ENCODE peak calls at places on chromosomes 7 and 10, in five cellular contexts. One of them, this sample, is unnamed.

GRCh38 chr7:96547371-96547811 is 162.3 kb downstream of the SEM1 start:
- DNase-seq in Peyer's patch: no peak
- DNase-seq in heart left ventricle: no peak
- DNase-seq in right lobe of liver: no peak
- DNase-seq in stomach: no peak
- DNase-seq in this sample: no peak

GRCh38 chr10:47405829-47406547 is 21.9 kb upstream of the ZNF488 start:
- DNase-seq in heart left ventricle: no peak
- DNase-seq in stomach: no peak
- DNase-seq in Peyer's patch: no peak
- DNase-seq in right lobe of liver: no peak
- DNase-seq in this sample: peak

GRCh38 chr7:146654048-146654447 is 537.4 kb downstream of the CNTNAP2 start:
- DNase-seq in stomach: no peak
- DNase-seq in heart left ventricle: no peak
- DNase-seq in right lobe of liver: no peak
- DNase-seq in Peyer's patch: no peak
- DNase-seq in this sample: no peak

GRCh38 chr7:12951397-12951801 is 264.0 kb downstream of the ARL4A start:
- DNase-seq in right lobe of liver: no peak
- DNase-seq in heart left ventricle: no peak
- DNase-seq in stomach: no peak
- DNase-seq in Peyer's patch: no peak
- DNase-seq in this sample: no peak

GRCh38 chr7:90579181-90579688 is 16.9 kb upstream of the CDK14 start:
- DNase-seq in right lobe of liver: no peak
- DNase-seq in Peyer's patch: no peak
- DNase-seq in stomach: no peak
- DNase-seq in heart left ventricle: no peak
- DNase-seq in this sample: no peak

GRCh38 chr10:90930070-90930837 is 9.4 kb upstream of the ANKRD1 start:
- DNase-seq in right lobe of liver: no peak
- DNase-seq in Peyer's patch: no peak
- DNase-seq in stomach: no peak
- DNase-seq in heart left ventricle: peak
- DNase-seq in this sample: no peak

GRCh38 chr7:3953946-3954345 is 652.9 kb downstream of the SDK1 start:
- DNase-seq in heart left ventricle: no peak
- DNase-seq in right lobe of liver: no peak
- DNase-seq in stomach: no peak
- DNase-seq in Peyer's patch: no peak
- DNase-seq in this sample: no peak

GRCh38 chr10:35336921-35337741 is 822 bp downstream of the CCNY start:
- DNase-seq in Peyer's patch: peak
- DNase-seq in stomach: peak
- DNase-seq in heart left ventricle: peak
- DNase-seq in right lobe of liver: peak
- DNase-seq in this sample: no peak

GRCh38 chr10:66925896-66926719 is at the start of gene LRRTM3:
- DNase-seq in right lobe of liver: peak
- DNase-seq in heart left ventricle: peak
- DNase-seq in stomach: peak
- DNase-seq in Peyer's patch: no peak
- DNase-seq in this sample: no peak

GRCh38 chr7:45001138-45001694 is 1.2 kb downstream of the CCM2 start:
- DNase-seq in right lobe of liver: peak
- DNase-seq in Peyer's patch: peak
- DNase-seq in stomach: no peak
- DNase-seq in heart left ventricle: peak
- DNase-seq in this sample: no peak

GRCh38 chr7:83882551-83882950 is 233.6 kb upstream of the SEMA3E start:
- DNase-seq in heart left ventricle: no peak
- DNase-seq in stomach: no peak
- DNase-seq in right lobe of liver: no peak
- DNase-seq in Peyer's patch: no peak
- DNase-seq in this sample: no peak

GRCh38 chr10:45280113-45280512 is 35.3 kb downstream of the OR13A1 start:
- DNase-seq in heart left ventricle: peak
- DNase-seq in right lobe of liver: no peak
- DNase-seq in stomach: peak
- DNase-seq in Peyer's patch: no peak
- DNase-seq in this sample: no peak

GRCh38 chr7:36190447-36191291 is 37.6 kb downstream of the EEPD1 start:
- DNase-seq in Peyer's patch: no peak
- DNase-seq in heart left ventricle: no peak
- DNase-seq in stomach: no peak
- DNase-seq in right lobe of liver: no peak
- DNase-seq in this sample: no peak

GRCh38 chr7:157875230-157876179 is 538.7 kb downstream of the DNAJB6 start:
- DNase-seq in heart left ventricle: no peak
- DNase-seq in right lobe of liver: no peak
- DNase-seq in Peyer's patch: no peak
- DNase-seq in stomach: peak
- DNase-seq in this sample: no peak

DNA sequence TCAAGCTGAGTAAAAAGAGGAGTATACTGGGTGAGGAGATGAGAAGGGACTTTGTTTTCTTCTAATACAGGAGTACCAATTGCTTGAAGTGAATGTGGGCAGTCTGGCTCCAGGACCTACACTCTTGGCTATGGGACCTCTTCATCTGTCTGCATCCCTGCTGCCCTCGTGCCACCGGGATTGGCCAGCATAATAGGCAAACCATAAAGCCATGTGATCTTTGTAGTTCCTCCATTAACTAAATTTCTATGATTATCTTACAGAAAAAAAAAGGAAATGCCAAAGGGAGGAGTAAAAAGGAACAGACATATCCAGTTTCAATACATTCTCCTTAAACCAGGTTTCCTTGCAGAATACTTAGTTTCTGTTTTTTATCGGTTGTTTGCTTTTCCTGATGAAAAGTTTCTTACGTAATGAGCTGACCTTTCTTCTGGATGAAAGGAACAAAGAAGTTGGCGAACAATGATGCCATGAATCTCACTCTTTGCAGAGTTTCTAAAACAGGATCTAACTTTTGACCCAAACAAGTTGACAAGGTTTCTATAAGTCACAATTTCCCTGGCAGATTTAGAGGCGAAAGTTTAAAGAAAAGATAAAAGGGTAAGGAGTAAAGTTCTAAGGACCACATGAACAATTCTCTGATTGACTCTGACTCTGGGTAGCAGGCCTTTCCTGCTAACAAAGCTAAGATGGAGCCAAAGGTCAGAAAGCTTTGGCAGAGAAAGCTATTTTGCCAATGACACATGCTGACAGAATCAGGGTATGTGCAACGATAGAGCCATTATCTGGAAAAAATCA is 54.1 kb downstream of the LAMB1 start:
- DNase-seq in stomach: no peak
- DNase-seq in heart left ventricle: no peak
- DNase-seq in right lobe of liver: no peak
- DNase-seq in Peyer's patch: no peak
- DNase-seq in this sample: peak
- H3K27ac ChIP-seq in stomach: peak
- H3K27ac ChIP-seq in heart left ventricle: no peak
- H3K27ac ChIP-seq in right lobe of liver: no peak
- H3K27ac ChIP-seq in Peyer's patch: no peak
- H3K27ac ChIP-seq in this sample: peak

GRCh38 chr10:13789448-13789829 is 202.7 kb downstream of the PRPF18 start:
- DNase-seq in heart left ventricle: no peak
- DNase-seq in Peyer's patch: no peak
- DNase-seq in right lobe of liver: no peak
- DNase-seq in stomach: no peak
- DNase-seq in this sample: no peak

GRCh38 chr10:13788320-13788600 is 201.5 kb downstream of the PRPF18 start:
- DNase-seq in right lobe of liver: no peak
- DNase-seq in stomach: no peak
- DNase-seq in Peyer's patch: no peak
- DNase-seq in heart left ventricle: no peak
- DNase-seq in this sample: no peak

GRCh38 chr10:13788701-13789447 is 202.1 kb downstream of the PRPF18 start:
- DNase-seq in Peyer's patch: no peak
- DNase-seq in heart left ventricle: peak
- DNase-seq in stomach: peak
- DNase-seq in right lobe of liver: no peak
- DNase-seq in this sample: no peak

GRCh38 chr10:13784067-13784466 is 197.3 kb downstream of the PRPF18 start:
- DNase-seq in heart left ventricle: no peak
- DNase-seq in Peyer's patch: no peak
- DNase-seq in stomach: no peak
- DNase-seq in right lobe of liver: no peak
- DNase-seq in this sample: no peak

DNA sequence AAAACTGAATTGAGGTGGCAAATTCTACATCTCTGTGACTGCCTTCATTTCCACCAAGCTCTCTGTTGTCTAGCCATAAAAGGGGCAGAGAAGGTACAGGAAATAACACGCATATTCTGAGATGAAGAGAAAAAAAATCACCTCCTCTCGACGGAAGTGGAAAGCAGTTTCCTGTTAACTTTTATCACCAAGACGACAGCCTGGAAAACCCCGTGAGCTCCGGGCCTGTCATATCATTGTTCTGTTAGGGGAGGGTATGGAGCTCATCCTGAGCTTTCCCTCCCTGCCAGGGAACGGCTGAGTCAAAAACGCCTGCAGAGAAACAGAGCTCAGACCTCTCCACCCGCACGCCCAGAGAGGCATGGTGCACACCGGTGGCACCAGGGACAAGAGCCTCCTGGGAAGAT is 200.3 kb downstream of the PRPF18 start:
- DNase-seq in heart left ventricle: peak
- DNase-seq in stomach: no peak
- DNase-seq in Peyer's patch: peak
- DNase-seq in right lobe of liver: peak
- DNase-seq in this sample: no peak
- TF ChIP-seq POLR2A in heart left ventricle: no peak
- TF ChIP-seq POLR2A in stomach: no peak
- TF ChIP-seq POLR2A in Peyer's patch: no peak
- TF ChIP-seq POLR2A in right lobe of liver: no peak
- TF ChIP-seq POLR2A in this sample: no peak

DNA sequence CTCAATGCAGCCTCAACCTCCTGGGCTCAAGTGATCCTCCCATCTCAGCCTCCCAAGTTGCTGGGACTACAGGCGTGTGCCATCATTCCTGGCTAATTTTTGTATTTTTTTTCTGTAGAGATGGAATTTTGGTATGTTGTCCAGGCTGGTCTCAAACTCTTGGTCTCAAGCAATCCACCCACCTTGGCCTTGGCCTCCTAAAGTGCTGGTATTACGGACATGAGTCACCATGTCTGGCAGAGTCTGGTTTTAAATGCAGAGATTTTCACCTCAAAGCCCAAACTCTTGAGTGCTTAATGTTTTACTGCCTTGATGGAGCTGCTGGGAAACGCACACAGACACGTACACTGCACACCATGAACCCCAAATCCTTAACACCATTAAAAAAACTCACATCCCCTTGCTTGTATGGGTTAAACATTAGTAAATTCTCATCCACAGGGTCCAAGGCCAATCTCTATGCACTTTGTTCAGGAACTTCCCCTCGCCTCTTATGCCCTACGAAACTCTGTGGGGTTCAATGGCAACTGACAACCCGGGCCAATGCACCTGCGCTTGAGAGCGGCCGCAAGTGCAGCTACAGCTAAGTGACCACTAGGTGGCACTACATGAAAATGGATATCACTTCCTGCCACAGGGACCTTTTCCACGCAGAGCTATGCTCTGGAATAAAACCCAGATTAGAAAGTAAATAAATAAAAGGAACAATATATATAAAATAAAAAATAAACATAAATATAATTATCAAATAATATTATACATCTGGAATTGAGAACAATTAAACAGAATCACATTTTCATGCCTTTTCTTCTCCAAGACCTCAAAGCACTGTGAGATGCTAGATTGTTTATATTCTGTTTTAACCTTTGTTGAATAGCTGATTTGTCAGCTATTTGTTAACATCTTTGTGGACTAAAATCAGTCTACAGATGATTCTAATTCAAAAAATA is 66.9 kb upstream of the AFAP1L2 start:
- DNase-seq in right lobe of liver: peak
- DNase-seq in Peyer's patch: peak
- DNase-seq in stomach: peak
- DNase-seq in heart left ventricle: peak
- DNase-seq in this sample: no peak
- H3K27ac ChIP-seq in right lobe of liver: no peak
- H3K27ac ChIP-seq in Peyer's patch: peak
- H3K27ac ChIP-seq in stomach: peak
- H3K27ac ChIP-seq in heart left ventricle: peak
- H3K27ac ChIP-seq in this sample: no peak

DNA sequence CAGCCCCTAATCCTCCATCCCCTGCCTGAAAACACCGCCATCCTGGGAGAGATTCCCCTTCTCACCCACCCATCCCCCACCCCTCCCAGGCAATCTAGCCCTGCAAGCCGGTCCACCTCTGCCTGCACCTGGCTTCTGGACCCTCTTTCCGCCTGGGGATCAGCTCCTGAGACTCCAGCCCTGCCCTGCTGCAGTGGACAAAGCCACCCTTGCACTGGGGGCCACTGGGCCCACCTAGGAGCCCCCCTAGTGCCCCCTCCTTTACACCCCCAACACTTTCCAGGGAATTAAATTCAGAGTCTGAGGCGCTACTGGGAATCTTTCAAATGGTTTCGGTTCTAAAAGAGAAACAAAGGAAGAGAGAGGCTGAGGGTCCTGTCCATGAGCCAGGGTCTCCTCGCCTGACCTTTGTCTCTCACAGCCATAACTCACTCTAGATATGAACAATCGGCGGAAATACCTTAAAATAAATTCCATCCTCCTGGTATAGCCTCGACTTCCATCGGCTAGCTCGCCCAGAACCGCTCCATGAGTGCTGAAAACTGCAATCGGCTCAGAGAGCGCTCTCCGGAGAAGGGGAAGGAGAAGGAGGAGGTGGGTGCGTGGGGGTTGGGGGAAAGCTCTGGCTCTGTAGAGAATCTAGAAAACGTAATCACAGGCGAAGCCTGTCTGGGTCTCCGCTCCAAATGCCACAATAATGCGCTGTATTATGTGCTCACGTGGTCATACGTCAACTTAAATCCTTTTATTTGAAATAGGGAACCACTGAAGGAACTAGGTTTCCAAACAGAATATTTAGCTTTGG is 12.7 kb downstream of the HOXA4 start:
- DNase-seq in Peyer's patch: no peak
- DNase-seq in stomach: no peak
- DNase-seq in heart left ventricle: no peak
- DNase-seq in right lobe of liver: no peak
- DNase-seq in this sample: no peak
- TF ChIP-seq POLR2A in Peyer's patch: no peak
- TF ChIP-seq POLR2A in stomach: no peak
- TF ChIP-seq POLR2A in heart left ventricle: no peak
- TF ChIP-seq POLR2A in right lobe of liver: no peak
- TF ChIP-seq POLR2A in this sample: no peak

GRCh38 chr10:132401396-132402168 is 4.6 kb downstream of the PWWP2B start:
- DNase-seq in heart left ventricle: no peak
- DNase-seq in Peyer's patch: no peak
- DNase-seq in stomach: peak
- DNase-seq in right lobe of liver: peak
- DNase-seq in this sample: no peak
- H3K27ac ChIP-seq in heart left ventricle: peak
- H3K27ac ChIP-seq in Peyer's patch: peak
- H3K27ac ChIP-seq in stomach: peak
- H3K27ac ChIP-seq in right lobe of liver: no peak
- H3K27ac ChIP-seq in this sample: peak

DNA sequence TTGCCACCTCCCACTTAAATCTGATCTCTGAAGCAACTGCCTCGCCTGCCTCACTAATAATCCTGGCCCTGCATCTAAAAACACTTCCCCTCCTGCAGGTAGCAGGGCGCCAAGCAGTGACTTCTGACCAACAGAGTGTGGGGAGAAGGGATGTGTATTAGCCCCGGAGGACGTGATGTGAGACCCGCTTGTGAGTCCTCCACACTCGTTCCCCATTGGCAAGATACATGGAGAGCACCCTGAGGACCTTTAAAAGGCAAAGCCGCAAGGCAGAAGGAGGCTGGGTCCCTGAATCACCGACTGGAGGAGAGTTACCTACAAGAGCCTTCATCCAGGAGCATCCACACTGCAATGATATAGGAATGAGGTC is 6.1 kb upstream of the PILRA start:
- DNase-seq in right lobe of liver: peak
- DNase-seq in stomach: no peak
- DNase-seq in Peyer's patch: no peak
- DNase-seq in heart left ventricle: no peak
- DNase-seq in this sample: no peak
- TF ChIP-seq POLR2A in right lobe of liver: no peak
- TF ChIP-seq POLR2A in stomach: no peak
- TF ChIP-seq POLR2A in Peyer's patch: no peak
- TF ChIP-seq POLR2A in heart left ventricle: no peak
- TF ChIP-seq POLR2A in this sample: no peak

This sample was measured in esophagus muscularis mucosa.